ENCODE peak calls at places on chromosomes 5 and 9, in eight cellular contexts. O is Peyer's patch, W is tibial nerve, I is GM23248, M is right cardiac atrium, J is mesendoderm, B is psoas muscle, P is caudate nucleus. Z is an unnamed sample.

GRCh38 chr5:74540582-74540981 is 99.9 kb downstream of the ENC1 start:
- DNase-seq in O (no peak), W (no peak), I (no peak), M (no peak), J (peak; percentile 68), B (no peak), P (no peak), Z (no peak)

GRCh38 chr9:136521541-136521940 is 24.3 kb downstream of the NOTCH1 start:
- DNase-seq in O (peak; percentile 27), W (no peak), I (no peak), M (peak; percentile 68), J (no peak), B (peak; percentile 57), P (no peak), Z (peak; percentile 88)

GRCh38 chr9:120710110-120710981 is 3.9 kb downstream of the MEGF9 start:
- DNase-seq in O (peak; percentile 35), W (no peak), I (peak; percentile 66), M (no peak), J (no peak), B (no peak), P (no peak), Z (no peak)

GRCh38 chr5:103393131-103393754 is 134.7 kb downstream of the MACIR start:
- DNase-seq in O (no peak), W (no peak), I (peak; percentile 67), M (no peak), J (peak; percentile 85), B (no peak), P (no peak), Z (no peak)

GRCh38 chr9:86022687-86023266 is 76.6 kb downstream of the GOLM1 start:
- DNase-seq in O (no peak), W (no peak), I (no peak), M (no peak), J (no peak), B (no peak), P (no peak), Z (no peak)

GRCh38 chr5:909086-909485 is 16.4 kb downstream of the TRIP13 start:
- DNase-seq in O (no peak), W (no peak), I (no peak), M (no peak), J (no peak), B (no peak), P (no peak), Z (no peak)

GRCh38 chr5:149735066-149735465 is 5.0 kb downstream of the PPARGC1B start:
- DNase-seq in O (no peak), W (no peak), I (no peak), M (no peak), J (peak; percentile 28), B (peak; percentile 33), P (no peak), Z (peak; percentile 55)

GRCh38 chr5:139951983-139952382 is 91.1 kb downstream of the NRG2 start:
- DNase-seq in O (no peak), W (no peak), I (no peak), M (no peak), J (no peak), B (no peak), P (no peak), Z (no peak)

GRCh38 chr9:98539954-98540353 is 168.8 kb downstream of the GABBR2 start:
- DNase-seq in O (no peak), W (no peak), I (peak; percentile 31), M (no peak), J (peak; percentile 45), B (no peak), P (no peak), Z (no peak)

GRCh38 chr5:179182601-179183000 is 122.4 kb downstream of the ZNF354C start:
- DNase-seq in O (no peak), W (no peak), I (no peak), M (no peak), J (no peak), B (no peak), P (no peak), Z (no peak)

GRCh38 chr5:139241139-139241538 is 43.0 kb upstream of the SIL1 start:
- DNase-seq in O (no peak), W (no peak), I (no peak), M (no peak), J (no peak), B (no peak), P (no peak), Z (no peak)

GRCh38 chr9:79572032-79572890 is 496 bp downstream of the TLE4 start:
- DNase-seq in O (peak; percentile 27), W (peak; percentile 19), I (peak; percentile 89), M (peak; percentile 45), J (peak; percentile 65), B (peak; percentile 61), P (no peak), Z (peak; percentile 49)

GRCh38 chr5:135759149-135759784 is 75.2 kb upstream of the SLC25A48 start:
- DNase-seq in O (no peak), W (no peak), I (no peak), M (no peak), J (no peak), B (no peak), P (no peak), Z (no peak)

GRCh38 chr5:124742983-124743533 is 3.4 kb downstream of the ZNF608 start:
- DNase-seq in O (no peak), W (no peak), I (peak; percentile 85), M (peak; percentile 24), J (peak; percentile 37), B (peak; percentile 25), P (no peak), Z (no peak)

GRCh38 chr9:2620876-2621677 is 510 bp upstream of the VLDLR start:
- DNase-seq in O (peak; percentile 17), W (no peak), I (peak; percentile 96), M (peak; percentile 85), J (peak; percentile 96), B (peak; percentile 83), P (peak; percentile 76), Z (peak; percentile 81)

GRCh38 chr9:120905794-120906248 is 20.8 kb downstream of the TRAF1 start:
- DNase-seq in O (no peak), W (no peak), I (no peak), M (no peak), J (no peak), B (no peak), P (no peak), Z (no peak)

GRCh38 chr5:124064956-124065355 is 553.0 kb downstream of the CSNK1G3 start:
- DNase-seq in O (no peak), W (no peak), I (no peak), M (no peak), J (no peak), B (no peak), P (no peak), Z (no peak)

GRCh38 chr9:5876711-5877110 is 14.0 kb upstream of the MLANA start:
- DNase-seq in O (no peak), W (no peak), I (no peak), M (no peak), J (peak; percentile 75), B (no peak), P (no peak), Z (no peak)

GRCh38 chr9:76249309-76249708 is 144.9 kb downstream of the RFK start:
- DNase-seq in O (no peak), W (no peak), I (no peak), M (no peak), J (no peak), B (no peak), P (no peak), Z (no peak)

GRCh38 chr5:32098291-32098690 is 75.8 kb downstream of the GOLPH3 start:
- DNase-seq in O (no peak), W (no peak), I (no peak), M (peak; percentile 54), J (no peak), B (no peak), P (no peak), Z (no peak)

GRCh38 chr5:32098806-32099435 is 75.2 kb downstream of the GOLPH3 start:
- DNase-seq in O (no peak), W (no peak), I (no peak), M (no peak), J (no peak), B (no peak), P (no peak), Z (no peak)

GRCh38 chr5:32094691-32095090 is 79.4 kb downstream of the GOLPH3 start:
- DNase-seq in O (no peak), W (no peak), I (no peak), M (no peak), J (no peak), B (no peak), P (no peak), Z (no peak)

GRCh38 chr5:32095261-32095671 is 78.9 kb downstream of the GOLPH3 start:
- DNase-seq in O (no peak), W (no peak), I (peak; percentile 19), M (no peak), J (no peak), B (no peak), P (no peak), Z (no peak)

GRCh38 chr5:32096891-32097592 is 77.1 kb downstream of the GOLPH3 start:
- DNase-seq in O (no peak), W (no peak), I (no peak), M (no peak), J (no peak), B (no peak), P (no peak), Z (no peak)
- H3K27ac ChIP-seq in O (no peak overlapping the region), W (no peak overlapping the region), I (no peak overlapping the region), M (no peak overlapping the region), J (no peak overlapping the region), B (no peak overlapping the region), P (no peak overlapping the region), Z (no peak overlapping the region)

GRCh38 chr5:10278658-10279279 is 28.7 kb downstream of the CCT5 start:
- DNase-seq in O (no peak), W (no peak), I (no peak), M (no peak), J (no peak), B (no peak), P (no peak), Z (no peak)
- H3K27ac ChIP-seq in O (no peak overlapping the region), W (no peak overlapping the region), I (no peak overlapping the region), M (no peak overlapping the region), J (no peak overlapping the region), B (no peak overlapping the region), P (no peak overlapping the region), Z (no peak overlapping the region)

DNA sequence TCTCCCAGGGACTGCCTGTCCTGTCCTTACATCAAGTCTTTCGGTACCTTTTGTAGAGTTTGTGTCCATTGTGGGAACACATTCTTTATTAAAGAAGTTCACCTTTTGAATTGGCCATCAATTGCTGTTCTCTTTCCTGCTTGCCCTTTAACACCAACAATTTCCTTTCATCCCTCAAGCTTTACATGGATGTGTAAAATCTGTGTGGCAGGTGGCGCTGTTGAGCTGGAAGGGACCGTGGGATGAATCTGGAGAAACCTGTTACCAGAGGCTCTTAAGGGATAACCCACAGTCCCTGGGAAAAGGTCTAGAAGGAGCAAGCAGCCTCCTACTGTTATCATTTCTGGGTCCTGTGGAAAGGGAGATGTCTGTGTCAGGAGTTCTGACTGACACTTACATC is 7.9 kb upstream of the ZFP62 start:
- DNase-seq in O (peak; percentile 75), W (peak; percentile 81), I (peak; percentile 78), M (peak; percentile 78), J (peak; percentile 87), B (peak; percentile 75), P (peak; percentile 17), Z (peak; percentile 90)
- H3K27ac ChIP-seq in O (no peak overlapping the region), W (no peak overlapping the region), I (no peak overlapping the region), M (no peak overlapping the region), J (no peak overlapping the region), B (no peak overlapping the region), P (no peak overlapping the region), Z (no peak overlapping the region)

DNA sequence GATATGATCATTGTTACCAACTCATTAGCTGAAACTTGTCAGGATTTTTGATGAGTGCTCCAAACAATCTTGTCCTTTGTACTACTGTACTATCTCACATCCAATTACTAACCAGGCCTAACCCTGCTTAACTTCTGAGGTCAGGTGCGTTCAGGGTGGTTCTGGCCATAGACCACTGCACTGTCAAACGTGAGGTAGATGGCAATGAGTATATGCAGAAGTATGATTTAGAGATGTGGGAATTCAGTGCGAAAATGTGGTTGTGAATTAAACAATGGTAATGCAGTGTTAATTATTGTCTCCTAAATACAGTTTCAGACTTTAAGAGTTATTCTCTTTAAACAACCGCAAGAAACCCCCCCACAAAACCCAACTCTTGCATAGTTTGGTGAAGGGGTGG is 86.5 kb downstream of the ANKRD55 start:
- DNase-seq in O (no peak), W (no peak), I (no peak), M (no peak), J (no peak), B (no peak), P (no peak), Z (no peak)
- H3K27ac ChIP-seq in O (no peak overlapping the region), W (no peak overlapping the region), I (no peak overlapping the region), M (no peak overlapping the region), J (no peak overlapping the region), B (no peak overlapping the region), P (peak overlapping the region; percentile 11), Z (no peak overlapping the region)

Z was measured in left lung.